ENCODE peak calls at places on chromosomes 2 and 18, in six cellular contexts. R is naive thymus-derived CD8-positive, alpha-beta T cell; C is G401; S is prostate gland; X is fibroblast of the conjunctiva; N is NCI-H748 treated with DMSO at 0.1 percent for 48 hours. F is an unnamed sample.

GRCh38 chr2:174699993-174700766 is 64.1 kb downstream of the CHRNA1 start:
- DNase-seq in N (peak), C (peak), S (no peak), R (no peak), X (peak), F (peak)

GRCh38 chr2:236754234-236754924 is 184.8 kb downstream of the ACKR3 start:
- DNase-seq in C (no peak), N (no peak), X (no peak), R (no peak), S (no peak), F (no peak)

GRCh38 chr18:49276680-49277079 is 183.8 kb downstream of the DYM start:
- DNase-seq in N (no peak), R (no peak), C (no peak), X (no peak), S (no peak), F (no peak)

GRCh38 chr2:228699888-228700287 is 518.4 kb upstream of the SPHKAP start:
- DNase-seq in R (no peak), X (no peak), S (no peak), C (no peak), N (no peak), F (no peak)

GRCh38 chr2:31384771-31385276 is 29.7 kb downstream of the XDH start:
- DNase-seq in C (no peak), S (no peak), X (peak), R (no peak), N (no peak), F (no peak)

GRCh38 chr18:362914-363295 is 95.1 kb upstream of the THOC1 start:
- DNase-seq in R (no peak), C (peak), S (no peak), N (no peak), X (no peak), F (no peak)

GRCh38 chr2:54572636-54573531 is 116.8 kb downstream of the SPTBN1 start:
- DNase-seq in X (no peak), R (no peak), N (peak), S (no peak), C (no peak), F (no peak)

GRCh38 chr18:72652990-72653593 is 109.0 kb upstream of the CBLN2 start:
- DNase-seq in N (no peak), C (no peak), X (peak), S (no peak), R (no peak), F (peak)

GRCh38 chr18:58310517-58310916 is 266.5 kb downstream of the NEDD4L start:
- DNase-seq in N (no peak), R (peak), X (no peak), S (peak), C (peak), F (no peak)

GRCh38 chr2:196170202-196170680 is 1.1 kb downstream of the STK17B start:
- DNase-seq in X (no peak), S (peak), R (no peak), N (peak), C (peak), F (peak)

GRCh38 chr2:216616083-216616678 is 17.0 kb upstream of the IGFBP2 start:
- DNase-seq in R (no peak), N (no peak), S (no peak), C (no peak), X (no peak), F (no peak)

GRCh38 chr2:108182489-108182888 is 57.3 kb upstream of the SULT1C3 start:
- DNase-seq in X (no peak), N (no peak), C (no peak), R (no peak), S (no peak), F (no peak)

F was measured in pons.